ENCODE peak calls at places on chromosomes 2 and 18, in six cellular contexts. Q is K562, V is H1, C is GM12891, E is GM12878, Y is HepG2. L is an unnamed sample.
A peak's percentile ranks its signal among the peaks of the same experiment; 100 is the strongest.

GRCh38 chr18:72107647-72108046 is 436.5 kb downstream of the CBLN2 start:
- DNase-seq in Q (no peak), V (peak; percentile 54), C (no peak), E (no peak), Y (no peak), L (no peak)

GRCh38 chr2:10550206-10551001 is 102.3 kb upstream of the ODC1 start:
- DNase-seq in Q (no peak), V (no peak), C (no peak), E (no peak), Y (no peak), L (no peak)

GRCh38 chr2:29212009-29212408 is 96.8 kb downstream of the CLIP4 start:
- DNase-seq in Q (no peak), V (peak; percentile 38), C (no peak), E (no peak), Y (peak; percentile 39), L (no peak)

GRCh38 chr2:200624660-200625059 is 38.8 kb downstream of the AOX1 start:
- DNase-seq in Q (no peak), V (no peak), C (no peak), E (no peak), Y (peak; percentile 24), L (no peak)

GRCh38 chr2:48560546-48561209 is 30.7 kb downstream of the STON1 start:
- DNase-seq in Q (no peak), V (no peak), C (no peak), E (no peak), Y (no peak), L (no peak)

GRCh38 chr2:74841663-74842062 is 7.7 kb downstream of the HK2 start:
- DNase-seq in Q (no peak), V (no peak), C (no peak), E (no peak), Y (no peak), L (no peak)

GRCh38 chr2:238501311-238501710 is 74.6 kb downstream of the ASB1 start:
- DNase-seq in Q (no peak), V (peak; percentile 29), C (no peak), E (no peak), Y (no peak), L (no peak)

GRCh38 chr2:221911316-221911715 is 339.2 kb upstream of the EPHA4 start:
- DNase-seq in Q (no peak), V (no peak), C (no peak), E (no peak), Y (no peak), L (no peak)

GRCh38 chr2:165295643-165296042 is 56.4 kb downstream of the SCN2A start:
- DNase-seq in Q (no peak), V (no peak), C (no peak), E (no peak), Y (no peak), L (no peak)

DNA sequence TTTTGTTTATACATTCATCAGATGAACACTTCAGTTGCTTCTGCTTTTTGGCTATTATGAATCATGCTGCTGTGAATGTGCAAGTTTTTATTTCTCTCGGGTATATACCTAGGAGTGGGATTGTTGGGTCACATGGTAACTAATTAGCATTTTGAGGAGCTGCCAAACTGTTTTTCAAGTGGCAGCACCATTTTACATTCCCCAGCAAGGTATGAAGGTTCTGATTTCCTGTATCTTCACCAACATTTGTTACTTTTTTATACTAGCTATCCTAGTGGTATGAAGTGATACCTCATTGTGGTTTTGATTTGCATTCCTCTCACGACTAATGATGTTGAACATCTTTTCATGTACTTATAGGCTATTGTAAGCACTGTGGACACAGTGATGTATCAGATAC is 53.9 kb downstream of the DYNC1I2 start:
- DNase-seq in Q (no peak), V (no peak), C (no peak), E (peak; percentile 8), Y (no peak), L (no peak)
- TF ChIP-seq TAF1 in Q (no peak), V (no peak), C (no peak), E (no peak), Y (no peak), L (no peak)

GRCh38 chr18:79401494-79402208 is 5.9 kb downstream of the NFATC1 start:
- DNase-seq in Q (no peak), V (no peak), C (no peak), E (no peak), Y (no peak), L (no peak)
- TF ChIP-seq POLR2A in Q (no peak), V (no peak), C (no peak), E (no peak), Y (no peak), L (no peak)

GRCh38 chr2:219661955-219662395 is 34.5 kb downstream of the SLC4A3 start:
- DNase-seq in Q (no peak), V (no peak), C (no peak), E (no peak), Y (no peak), L (no peak)

GRCh38 chr2:219656523-219656922 is 29.1 kb downstream of the SLC4A3 start:
- DNase-seq in Q (no peak), V (no peak), C (no peak), E (no peak), Y (no peak), L (no peak)

GRCh38 chr2:219661197-219661954 is 33.9 kb downstream of the SLC4A3 start:
- DNase-seq in Q (no peak), V (no peak), C (no peak), E (peak; percentile 44), Y (peak; percentile 24), L (no peak)

GRCh38 chr2:219658861-219659260 is 31.4 kb downstream of the SLC4A3 start:
- DNase-seq in Q (no peak), V (no peak), C (no peak), E (no peak), Y (no peak), L (no peak)

GRCh38 chr2:219658447-219658846 is 31.0 kb downstream of the SLC4A3 start:
- DNase-seq in Q (no peak), V (no peak), C (no peak), E (no peak), Y (no peak), L (no peak)
- TF ChIP-seq TAF1 in Q (no peak), V (no peak), C (no peak), E (no peak), Y (no peak), L (no peak)

GRCh38 chr2:240564571-240565266 is 3.6 kb upstream of the RNPEPL1 start:
- DNase-seq in Q (no peak), V (peak; percentile 38), C (no peak), E (no peak), Y (no peak), L (no peak)

GRCh38 chr2:240564191-240564570 is 4.0 kb downstream of the DUSP28 start:
- DNase-seq in Q (no peak), V (peak; percentile 6), C (no peak), E (no peak), Y (no peak), L (no peak)

GRCh38 chr2:240567137-240567871 is 980 bp upstream of the RNPEPL1 start:
- DNase-seq in Q (no peak), V (peak; percentile 43), C (no peak), E (no peak), Y (no peak), L (no peak)

GRCh38 chr2:240566203-240567136 is 1.8 kb upstream of the RNPEPL1 start:
- DNase-seq in Q (peak; percentile 74), V (peak; percentile 87), C (peak; percentile 80), E (peak; percentile 57), Y (peak; percentile 92), L (peak; percentile 77)

GRCh38 chr2:240565267-240566202 is 2.7 kb upstream of the RNPEPL1 start:
- DNase-seq in Q (peak; percentile 53), V (peak; percentile 41), C (no peak), E (peak; percentile 63), Y (peak; percentile 92), L (peak; percentile 51)
- TF ChIP-seq POLR2A in Q (peak; percentile 73), V (no peak), C (peak; percentile 62), E (no peak), Y (no peak), L (peak; percentile 66)

L was measured in GM12892.